ENCODE peak calls at places on chromosomes 3 and 15, in four cellular contexts. One of them, this sample, is unnamed.

GRCh38 chr3:58047806-58048205 is 39.6 kb downstream of the FLNB start:
- DNase-seq in smooth muscle cell of the brain vasculature: no peak
- DNase-seq in left ventricle myocardium inferior: no peak
- DNase-seq in T-helper 2 cell: no peak
- DNase-seq in this sample: no peak

GRCh38 chr3:97684490-97684889 is 80.1 kb upstream of the ARL6 start:
- DNase-seq in left ventricle myocardium inferior: no peak
- DNase-seq in T-helper 2 cell: no peak
- DNase-seq in smooth muscle cell of the brain vasculature: no peak
- DNase-seq in this sample: no peak

GRCh38 chr3:98733055-98733777 is 29.9 kb upstream of the ST3GAL6 start:
- DNase-seq in left ventricle myocardium inferior: peak; percentile 39
- DNase-seq in smooth muscle cell of the brain vasculature: no peak
- DNase-seq in T-helper 2 cell: no peak
- DNase-seq in this sample: peak; percentile 49

GRCh38 chr15:40412095-40412759 is 6.6 kb downstream of the IVD start:
- DNase-seq in smooth muscle cell of the brain vasculature: no peak
- DNase-seq in T-helper 2 cell: no peak
- DNase-seq in left ventricle myocardium inferior: no peak
- DNase-seq in this sample: no peak

GRCh38 chr3:185900228-185900627 is 37.6 kb downstream of the TRA2B start:
- DNase-seq in T-helper 2 cell: no peak
- DNase-seq in smooth muscle cell of the brain vasculature: peak; percentile 83
- DNase-seq in left ventricle myocardium inferior: no peak
- DNase-seq in this sample: no peak

GRCh38 chr3:127762077-127762786 is 60.1 kb downstream of the MGLL start:
- DNase-seq in smooth muscle cell of the brain vasculature: no peak
- DNase-seq in T-helper 2 cell: no peak
- DNase-seq in left ventricle myocardium inferior: peak; percentile 47
- DNase-seq in this sample: peak; percentile 55

GRCh38 chr15:60091150-60091549 is 87.0 kb downstream of the FOXB1 start:
- DNase-seq in left ventricle myocardium inferior: no peak
- DNase-seq in T-helper 2 cell: no peak
- DNase-seq in smooth muscle cell of the brain vasculature: no peak
- DNase-seq in this sample: no peak

GRCh38 chr3:197478746-197479668 is 76.8 kb downstream of the BDH1 start:
- DNase-seq in left ventricle myocardium inferior: no peak
- DNase-seq in smooth muscle cell of the brain vasculature: no peak
- DNase-seq in T-helper 2 cell: no peak
- DNase-seq in this sample: no peak

GRCh38 chr15:39427705-39428104 is 153.2 kb upstream of the THBS1 start:
- DNase-seq in T-helper 2 cell: peak; percentile 3
- DNase-seq in smooth muscle cell of the brain vasculature: no peak
- DNase-seq in left ventricle myocardium inferior: peak; percentile 25
- DNase-seq in this sample: no peak

GRCh38 chr3:123778525-123778924 is 105.6 kb downstream of the MYLK start:
- DNase-seq in smooth muscle cell of the brain vasculature: no peak
- DNase-seq in T-helper 2 cell: no peak
- DNase-seq in left ventricle myocardium inferior: no peak
- DNase-seq in this sample: no peak

GRCh38 chr15:101697488-101697887 is 26.8 kb downstream of the TARS3 start:
- DNase-seq in T-helper 2 cell: no peak
- DNase-seq in left ventricle myocardium inferior: no peak
- DNase-seq in smooth muscle cell of the brain vasculature: no peak
- DNase-seq in this sample: no peak

GRCh38 chr15:70374096-70374495 is 276.4 kb upstream of the TLE3 start:
- DNase-seq in T-helper 2 cell: no peak
- DNase-seq in smooth muscle cell of the brain vasculature: no peak
- DNase-seq in left ventricle myocardium inferior: no peak
- DNase-seq in this sample: no peak

GRCh38 chr3:191051037-191051436 is 148.0 kb upstream of the OSTN start:
- DNase-seq in left ventricle myocardium inferior: no peak
- DNase-seq in smooth muscle cell of the brain vasculature: no peak
- DNase-seq in T-helper 2 cell: no peak
- DNase-seq in this sample: no peak

GRCh38 chr3:187629711-187630110 is 40.5 kb downstream of the SST start:
- DNase-seq in T-helper 2 cell: no peak
- DNase-seq in left ventricle myocardium inferior: no peak
- DNase-seq in smooth muscle cell of the brain vasculature: no peak
- DNase-seq in this sample: no peak

GRCh38 chr15:34336947-34337556 is 529 bp downstream of the SLC12A6 start:
- DNase-seq in smooth muscle cell of the brain vasculature: no peak
- DNase-seq in left ventricle myocardium inferior: no peak
- DNase-seq in T-helper 2 cell: no peak
- DNase-seq in this sample: no peak

GRCh38 chr3:42728668-42729364 is 26.2 kb upstream of the HHATL start:
- DNase-seq in left ventricle myocardium inferior: no peak
- DNase-seq in T-helper 2 cell: no peak
- DNase-seq in smooth muscle cell of the brain vasculature: no peak
- DNase-seq in this sample: no peak

GRCh38 chr3:190514163-190515153 is 573 bp downstream of the IL1RAP start:
- DNase-seq in smooth muscle cell of the brain vasculature: no peak
- DNase-seq in left ventricle myocardium inferior: peak; percentile 37
- DNase-seq in T-helper 2 cell: peak; percentile 23
- DNase-seq in this sample: peak; percentile 64

GRCh38 chr3:100244264-100244663 is 16.5 kb upstream of the TBC1D23 start:
- DNase-seq in T-helper 2 cell: no peak
- DNase-seq in left ventricle myocardium inferior: no peak
- DNase-seq in smooth muscle cell of the brain vasculature: no peak
- DNase-seq in this sample: no peak

GRCh38 chr15:29820802-29821160 is 1.5 kb downstream of the TJP1 start:
- DNase-seq in left ventricle myocardium inferior: no peak
- DNase-seq in T-helper 2 cell: no peak
- DNase-seq in smooth muscle cell of the brain vasculature: no peak
- DNase-seq in this sample: no peak

GRCh38 chr3:105834768-105835167 is 34.0 kb downstream of the CBLB start:
- DNase-seq in smooth muscle cell of the brain vasculature: no peak
- DNase-seq in left ventricle myocardium inferior: no peak
- DNase-seq in T-helper 2 cell: no peak
- DNase-seq in this sample: no peak

GRCh38 chr3:57331078-57331477 is 38.6 kb upstream of the ASB14 start:
- DNase-seq in T-helper 2 cell: no peak
- DNase-seq in left ventricle myocardium inferior: no peak
- DNase-seq in smooth muscle cell of the brain vasculature: no peak
- DNase-seq in this sample: no peak

GRCh38 chr3:156859578-156859977 is 33.4 kb downstream of the LEKR1 start:
- DNase-seq in T-helper 2 cell: no peak
- DNase-seq in smooth muscle cell of the brain vasculature: no peak
- DNase-seq in left ventricle myocardium inferior: no peak
- DNase-seq in this sample: no peak

GRCh38 chr3:94904275-94904674 is 841.4 kb downstream of the NSUN3 start:
- DNase-seq in left ventricle myocardium inferior: no peak
- DNase-seq in smooth muscle cell of the brain vasculature: no peak
- DNase-seq in T-helper 2 cell: no peak
- DNase-seq in this sample: no peak

GRCh38 chr15:42143866-42144625 is 12.4 kb downstream of the PLA2G4F start:
- DNase-seq in T-helper 2 cell: no peak
- DNase-seq in left ventricle myocardium inferior: no peak
- DNase-seq in smooth muscle cell of the brain vasculature: no peak
- DNase-seq in this sample: no peak

GRCh38 chr3:179015551-179016020 is 56.0 kb downstream of the ZMAT3 start:
- DNase-seq in smooth muscle cell of the brain vasculature: peak; percentile 70
- DNase-seq in T-helper 2 cell: peak; percentile 42
- DNase-seq in left ventricle myocardium inferior: no peak
- DNase-seq in this sample: peak; percentile 70

GRCh38 chr15:44501768-44502366 is 35.1 kb upstream of the EIF3J start:
- DNase-seq in T-helper 2 cell: peak; percentile 3
- DNase-seq in left ventricle myocardium inferior: no peak
- DNase-seq in smooth muscle cell of the brain vasculature: peak; percentile 9
- DNase-seq in this sample: no peak

GRCh38 chr15:92807971-92808571 is 92.1 kb upstream of the CHD2 start:
- DNase-seq in smooth muscle cell of the brain vasculature: no peak
- DNase-seq in T-helper 2 cell: no peak
- DNase-seq in left ventricle myocardium inferior: no peak
- DNase-seq in this sample: peak; percentile 64

GRCh38 chr15:48415036-48415886 is 84.0 kb downstream of the DUT start:
- DNase-seq in left ventricle myocardium inferior: no peak
- DNase-seq in T-helper 2 cell: no peak
- DNase-seq in smooth muscle cell of the brain vasculature: no peak
- DNase-seq in this sample: no peak

GRCh38 chr3:128217702-128218475 is 64.6 kb downstream of the EEFSEC start:
- DNase-seq in smooth muscle cell of the brain vasculature: no peak
- DNase-seq in T-helper 2 cell: no peak
- DNase-seq in left ventricle myocardium inferior: no peak
- DNase-seq in this sample: no peak

GRCh38 chr15:60740787-60741354 is 261.9 kb upstream of the ICE2 start:
- DNase-seq in left ventricle myocardium inferior: no peak
- DNase-seq in T-helper 2 cell: peak; percentile 50
- DNase-seq in smooth muscle cell of the brain vasculature: no peak
- DNase-seq in this sample: no peak

GRCh38 chr3:14130230-14130629 is 5.4 kb downstream of the TMEM43 start:
- DNase-seq in T-helper 2 cell: no peak
- DNase-seq in left ventricle myocardium inferior: no peak
- DNase-seq in smooth muscle cell of the brain vasculature: no peak
- DNase-seq in this sample: no peak

GRCh38 chr3:108053025-108053424 is 37.8 kb downstream of the CD47 start:
- DNase-seq in left ventricle myocardium inferior: no peak
- DNase-seq in smooth muscle cell of the brain vasculature: no peak
- DNase-seq in T-helper 2 cell: no peak
- DNase-seq in this sample: no peak

GRCh38 chr3:50347187-50347813 is 1.8 kb upstream of the ZMYND10 start:
- DNase-seq in left ventricle myocardium inferior: peak; percentile 61
- DNase-seq in smooth muscle cell of the brain vasculature: no peak
- DNase-seq in T-helper 2 cell: peak; percentile 64
- DNase-seq in this sample: peak; percentile 80

GRCh38 chr3:50738252-50738598 is 63.5 kb downstream of the DOCK3 start:
- DNase-seq in left ventricle myocardium inferior: no peak
- DNase-seq in smooth muscle cell of the brain vasculature: no peak
- DNase-seq in T-helper 2 cell: no peak
- DNase-seq in this sample: no peak

GRCh38 chr3:157066335-157067071 is 93.4 kb downstream of the CCNL1 start:
- DNase-seq in left ventricle myocardium inferior: no peak
- DNase-seq in T-helper 2 cell: no peak
- DNase-seq in smooth muscle cell of the brain vasculature: no peak
- DNase-seq in this sample: no peak